ENCODE peak calls at places on chromosome 13, in ten cellular contexts. T is epithelial cell of esophagus; G is stimulated activated CD8-positive, alpha-beta memory T cell treated with anti-CD3 and anti-CD28 coated beads, Interleukin-7, amount 100 ng/mL, for 48 hours; J is brain microvascular endothelial cell; D is NCI-H187; Y is NAMALWA; H is EL; I is fibroblast of the aortic adventitia; X is endothelial cell; F is aorta. A is an unnamed sample.
A peak's percentile ranks its signal among the peaks of the same experiment; 100 is the strongest.

GRCh38 chr13:30870049-30870884 is 35.8 kb upstream of the MEDAG start:
- DNase-seq in T (peak; percentile 56), G (no peak), J (peak; percentile 99), D (no peak), Y (peak; percentile 98), H (peak; percentile 99), I (peak; percentile 100), X (no peak), F (peak; percentile 92), A (peak; percentile 70)

GRCh38 chr13:59487883-59488282 is 675.8 kb downstream of the DIAPH3 start:
- DNase-seq in T (no peak), G (no peak), J (no peak), D (no peak), Y (no peak), H (no peak), I (no peak), X (no peak), F (no peak), A (no peak)

GRCh38 chr13:99982021-99982740 is 597 bp downstream of the ZIC2 start:
- DNase-seq in T (peak; percentile 42), G (no peak), J (no peak), D (peak; percentile 54), Y (no peak), H (no peak), I (no peak), X (peak; percentile 47), F (peak; percentile 46), A (peak; percentile 71)

GRCh38 chr13:95185311-95185710 is 115.9 kb downstream of the ABCC4 start:
- DNase-seq in T (peak; percentile 70), G (no peak), J (no peak), D (no peak), Y (no peak), H (no peak), I (no peak), X (no peak), F (no peak), A (no peak)

GRCh38 chr13:48304132-48304876 is 753 bp downstream of the RB1 start:
- DNase-seq in T (peak; percentile 36), G (no peak), J (peak; percentile 35), D (no peak), Y (peak; percentile 97), H (peak; percentile 64), I (peak; percentile 64), X (peak; percentile 14), F (peak; percentile 56), A (peak; percentile 79)

GRCh38 chr13:33260168-33261098 is 25.1 kb downstream of the STARD13 start:
- DNase-seq in T (no peak), G (no peak), J (no peak), D (no peak), Y (no peak), H (no peak), I (no peak), X (no peak), F (no peak), A (no peak)

GRCh38 chr13:113794764-113795173 is 35.7 kb downstream of the TMEM255B start:
- DNase-seq in T (no peak), G (no peak), J (no peak), D (no peak), Y (no peak), H (no peak), I (no peak), X (no peak), F (no peak), A (no peak)

GRCh38 chr13:59982631-59983382 is 180.9 kb downstream of the DIAPH3 start:
- DNase-seq in T (peak; percentile 16), G (no peak), J (peak; percentile 25), D (no peak), Y (no peak), H (peak; percentile 21), I (peak; percentile 41), X (no peak), F (no peak), A (no peak)

GRCh38 chr13:111852701-111853100 is 214.2 kb upstream of the SOX1 start:
- DNase-seq in T (no peak), G (no peak), J (no peak), D (peak; percentile 58), Y (no peak), H (no peak), I (no peak), X (no peak), F (no peak), A (no peak)

GRCh38 chr13:30665638-30666037 is 47.9 kb downstream of the USPL1 start:
- DNase-seq in T (no peak), G (no peak), J (no peak), D (no peak), Y (no peak), H (no peak), I (no peak), X (no peak), F (no peak), A (peak; percentile 25)